ENCODE peak calls at places on chromosomes 6 and 20, in four cellular contexts. One of them, this sample, is unnamed.

GRCh38 chr6:6713660-6714446 is 125.3 kb downstream of the LY86 start:
- DNase-seq in breast epithelium: no peak
- DNase-seq in endothelial cell: no peak
- DNase-seq in GM12864: no peak
- DNase-seq in this sample: no peak

GRCh38 chr6:52416629-52417151 is 3.5 kb upstream of the EFHC1 start:
- DNase-seq in breast epithelium: no peak
- DNase-seq in endothelial cell: peak
- DNase-seq in GM12864: peak
- DNase-seq in this sample: peak

GRCh38 chr6:152330984-152331383 is 306.2 kb downstream of the SYNE1 start:
- DNase-seq in breast epithelium: no peak
- DNase-seq in endothelial cell: no peak
- DNase-seq in GM12864: no peak
- DNase-seq in this sample: no peak

GRCh38 chr6:147390909-147391536 is 117.5 kb upstream of the SAMD5 start:
- DNase-seq in breast epithelium: no peak
- DNase-seq in endothelial cell: peak
- DNase-seq in GM12864: no peak
- DNase-seq in this sample: no peak

GRCh38 chr20:44019638-44020335 is 105.1 kb downstream of the TOX2 start:
- DNase-seq in breast epithelium: no peak
- DNase-seq in endothelial cell: no peak
- DNase-seq in GM12864: no peak
- DNase-seq in this sample: no peak

GRCh38 chr6:145813285-145814034 is 1.1 kb downstream of the FBXO30 start:
- DNase-seq in breast epithelium: no peak
- DNase-seq in endothelial cell: no peak
- DNase-seq in GM12864: no peak
- DNase-seq in this sample: no peak

GRCh38 chr6:121748376-121748775 is 312.9 kb downstream of the GJA1 start:
- DNase-seq in breast epithelium: no peak
- DNase-seq in endothelial cell: no peak
- DNase-seq in GM12864: no peak
- DNase-seq in this sample: no peak

GRCh38 chr20:20566523-20566922 is 145.9 kb downstream of the RALGAPA2 start:
- DNase-seq in breast epithelium: no peak
- DNase-seq in endothelial cell: no peak
- DNase-seq in GM12864: no peak
- DNase-seq in this sample: no peak

GRCh38 chr6:112659912-112660311 is 312.8 kb downstream of the RFPL4B start:
- DNase-seq in breast epithelium: no peak
- DNase-seq in endothelial cell: no peak
- DNase-seq in GM12864: no peak
- DNase-seq in this sample: no peak

GRCh38 chr6:106223300-106223930 is 102.1 kb downstream of the ATG5 start:
- DNase-seq in breast epithelium: peak
- DNase-seq in endothelial cell: peak
- DNase-seq in GM12864: peak
- DNase-seq in this sample: peak

GRCh38 chr6:7848229-7848628 is 62.4 kb downstream of the TXNDC5 start:
- DNase-seq in breast epithelium: no peak
- DNase-seq in endothelial cell: no peak
- DNase-seq in GM12864: no peak
- DNase-seq in this sample: no peak

GRCh38 chr20:49149281-49150045 is 38.7 kb downstream of the STAU1 start:
- DNase-seq in breast epithelium: no peak
- DNase-seq in endothelial cell: no peak
- DNase-seq in GM12864: no peak
- DNase-seq in this sample: no peak

GRCh38 chr6:127102299-127102698 is 16.2 kb upstream of the RSPO3 start:
- DNase-seq in breast epithelium: no peak
- DNase-seq in endothelial cell: no peak
- DNase-seq in GM12864: no peak
- DNase-seq in this sample: no peak

GRCh38 chr6:17673543-17674254 is 33.0 kb downstream of the NUP153 start:
- DNase-seq in breast epithelium: no peak
- DNase-seq in endothelial cell: no peak
- DNase-seq in GM12864: peak
- DNase-seq in this sample: no peak

GRCh38 chr6:55046869-55047422 is 127.4 kb upstream of the HCRTR2 start:
- DNase-seq in breast epithelium: no peak
- DNase-seq in endothelial cell: no peak
- DNase-seq in GM12864: no peak
- DNase-seq in this sample: no peak

GRCh38 chr6:23663652-23664051 is 462.4 kb upstream of the NRSN1 start:
- DNase-seq in breast epithelium: no peak
- DNase-seq in endothelial cell: no peak
- DNase-seq in GM12864: no peak
- DNase-seq in this sample: no peak

GRCh38 chr6:5086294-5086890 is 1.3 kb downstream of the PPP1R3G start:
- DNase-seq in breast epithelium: no peak
- DNase-seq in endothelial cell: peak
- DNase-seq in GM12864: no peak
- DNase-seq in this sample: no peak

GRCh38 chr6:152170702-152171667 is 363.5 kb downstream of the ESR1 start:
- DNase-seq in breast epithelium: no peak
- DNase-seq in endothelial cell: no peak
- DNase-seq in GM12864: peak
- DNase-seq in this sample: peak

GRCh38 chr6:107716688-107717089 is 107.4 kb downstream of the SCML4 start:
- DNase-seq in breast epithelium: no peak
- DNase-seq in endothelial cell: no peak
- DNase-seq in GM12864: peak
- DNase-seq in this sample: peak

GRCh38 chr6:167703781-167704180 is 122.9 kb upstream of the AFDN start:
- DNase-seq in breast epithelium: no peak
- DNase-seq in endothelial cell: no peak
- DNase-seq in GM12864: no peak
- DNase-seq in this sample: no peak

GRCh38 chr20:34798871-34799270 is 26.6 kb downstream of the NCOA6 start:
- DNase-seq in breast epithelium: no peak
- DNase-seq in endothelial cell: no peak
- DNase-seq in GM12864: no peak
- DNase-seq in this sample: no peak

GRCh38 chr20:17653835-17654648 is 28.0 kb downstream of the RRBP1 start:
- DNase-seq in breast epithelium: no peak
- DNase-seq in endothelial cell: no peak
- DNase-seq in GM12864: no peak
- DNase-seq in this sample: no peak

DNA sequence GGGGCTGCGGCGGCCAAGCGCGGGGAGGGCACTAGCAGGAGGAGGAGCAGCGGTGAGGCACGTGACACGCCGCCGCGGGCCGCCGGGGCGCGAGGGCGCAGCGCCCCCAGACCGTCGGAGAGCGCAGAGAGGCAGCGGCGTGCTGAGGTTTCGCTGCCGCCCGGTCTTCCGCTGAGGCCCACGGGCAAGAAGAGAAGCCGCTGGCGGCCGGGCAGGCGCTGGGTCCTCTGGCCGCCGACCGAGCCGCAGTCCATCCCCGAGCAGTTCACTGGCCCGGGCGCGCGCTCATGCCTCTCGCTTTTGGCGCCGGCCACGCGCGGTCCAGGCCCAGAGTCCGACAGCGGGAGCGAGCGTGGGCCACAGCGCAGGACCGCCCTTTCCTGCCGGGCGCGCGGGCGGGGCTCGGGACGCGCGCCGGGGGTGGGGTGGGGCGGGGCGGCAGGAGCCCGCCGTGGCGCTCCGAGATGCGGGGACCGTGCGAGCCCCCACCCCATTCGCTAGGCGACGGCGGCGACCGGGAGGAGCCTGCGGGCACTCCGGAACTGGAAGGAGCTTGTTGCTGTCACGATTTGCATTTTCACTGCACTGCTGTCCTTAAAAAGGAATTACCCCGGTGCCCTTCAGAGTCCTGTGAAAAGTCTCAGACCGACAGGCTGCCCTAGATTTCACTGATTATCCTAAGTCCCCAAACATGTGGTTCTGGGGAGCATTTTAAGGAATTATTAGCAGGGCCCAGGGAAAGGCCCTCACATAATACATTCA is at the start of gene MCUR1:
- DNase-seq in breast epithelium: peak
- DNase-seq in endothelial cell: peak
- DNase-seq in GM12864: peak
- DNase-seq in this sample: peak
- TF ChIP-seq CTCF in breast epithelium: peak
- TF ChIP-seq CTCF in endothelial cell: no peak
- TF ChIP-seq CTCF in GM12864: peak
- TF ChIP-seq CTCF in this sample: no peak

GRCh38 chr6:12958052-12958706 is 241.6 kb downstream of the PHACTR1 start:
- DNase-seq in breast epithelium: no peak
- DNase-seq in endothelial cell: no peak
- DNase-seq in GM12864: no peak
- DNase-seq in this sample: no peak

GRCh38 chr6:12956991-12957320 is 240.4 kb downstream of the PHACTR1 start:
- DNase-seq in breast epithelium: no peak
- DNase-seq in endothelial cell: no peak
- DNase-seq in GM12864: no peak
- DNase-seq in this sample: no peak

GRCh38 chr6:12957321-12958051 is 240.9 kb downstream of the PHACTR1 start:
- DNase-seq in breast epithelium: no peak
- DNase-seq in endothelial cell: peak
- DNase-seq in GM12864: no peak
- DNase-seq in this sample: peak

GRCh38 chr6:12950879-12951814 is 234.6 kb downstream of the PHACTR1 start:
- DNase-seq in breast epithelium: no peak
- DNase-seq in endothelial cell: no peak
- DNase-seq in GM12864: no peak
- DNase-seq in this sample: no peak

DNA sequence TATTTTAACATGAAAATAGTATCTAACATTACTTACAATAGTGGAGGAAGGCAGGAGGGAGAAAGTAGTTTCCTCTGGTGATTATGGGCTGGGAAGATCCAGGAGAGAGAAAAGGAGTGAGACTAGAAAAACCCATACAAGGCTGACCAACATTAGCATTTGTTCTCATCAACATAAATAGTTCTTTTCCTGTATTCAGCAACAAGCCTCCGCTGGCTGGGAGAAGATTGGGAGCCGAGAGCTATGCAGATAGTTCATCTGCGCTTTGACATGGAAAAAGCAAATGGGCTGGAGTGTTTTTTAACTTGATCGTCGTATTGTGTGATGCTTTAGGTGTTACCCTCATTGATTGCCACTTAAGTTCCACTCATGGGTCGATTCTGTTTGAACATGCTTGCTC is 239.4 kb downstream of the PHACTR1 start:
- DNase-seq in breast epithelium: no peak
- DNase-seq in endothelial cell: no peak
- DNase-seq in GM12864: no peak
- DNase-seq in this sample: no peak
- TF ChIP-seq CTCF in breast epithelium: no peak
- TF ChIP-seq CTCF in endothelial cell: no peak
- TF ChIP-seq CTCF in GM12864: no peak
- TF ChIP-seq CTCF in this sample: no peak

GRCh38 chr6:71187136-71187535 is 101.5 kb upstream of the OGFRL1 start:
- DNase-seq in breast epithelium: no peak
- DNase-seq in endothelial cell: no peak
- DNase-seq in GM12864: no peak
- DNase-seq in this sample: no peak

GRCh38 chr6:71194730-71195129 is 93.9 kb upstream of the OGFRL1 start:
- DNase-seq in breast epithelium: no peak
- DNase-seq in endothelial cell: no peak
- DNase-seq in GM12864: no peak
- DNase-seq in this sample: no peak

GRCh38 chr6:71190809-71191208 is 97.8 kb upstream of the OGFRL1 start:
- DNase-seq in breast epithelium: no peak
- DNase-seq in endothelial cell: no peak
- DNase-seq in GM12864: no peak
- DNase-seq in this sample: no peak
- TF ChIP-seq CTCF in breast epithelium: peak
- TF ChIP-seq CTCF in endothelial cell: peak
- TF ChIP-seq CTCF in GM12864: peak
- TF ChIP-seq CTCF in this sample: no peak

DNA sequence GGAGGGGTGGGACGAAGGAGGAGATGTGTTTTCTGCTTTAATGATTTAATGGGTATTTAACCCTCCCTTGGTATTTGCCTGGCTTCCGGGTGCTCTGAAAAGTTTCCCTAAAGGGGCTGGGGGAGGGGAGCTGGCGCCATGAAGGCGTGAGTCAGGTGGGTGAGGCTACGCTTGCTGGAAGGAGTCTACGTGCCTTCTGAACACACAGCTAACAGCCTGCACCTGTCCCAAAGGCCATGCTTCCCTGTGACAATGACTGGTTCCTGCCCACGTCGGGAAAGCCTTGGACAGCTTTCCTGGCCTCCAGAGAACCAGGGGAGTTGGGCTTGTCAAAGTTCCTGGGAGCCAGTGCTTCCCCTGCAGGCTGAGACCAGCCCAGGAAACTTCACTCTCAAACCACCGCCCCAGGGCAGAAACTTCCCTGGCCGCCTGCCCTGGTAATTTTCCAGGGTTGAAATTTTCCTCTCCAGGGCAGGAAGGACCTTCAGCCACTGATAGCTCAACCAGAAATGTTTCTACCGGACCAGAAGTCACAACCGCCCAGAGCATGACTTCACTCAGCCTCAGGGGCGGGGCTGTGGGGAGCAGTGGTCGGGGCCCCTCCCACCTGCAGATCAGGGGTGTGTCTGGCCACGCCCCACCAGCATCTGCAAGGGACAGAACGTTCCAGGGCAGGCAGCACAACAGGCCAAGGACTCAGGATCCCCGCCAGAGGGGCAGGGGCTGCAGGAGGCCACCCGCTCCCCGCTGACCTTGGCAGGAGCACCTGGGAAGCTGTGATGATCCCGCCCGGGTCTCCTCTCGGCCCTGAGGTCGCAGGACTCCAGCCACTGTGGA is 18.6 kb upstream of the SLCO4A1 start:
- DNase-seq in breast epithelium: peak
- DNase-seq in endothelial cell: peak
- DNase-seq in GM12864: peak
- DNase-seq in this sample: peak
- TF ChIP-seq CTCF in breast epithelium: no peak
- TF ChIP-seq CTCF in endothelial cell: no peak
- TF ChIP-seq CTCF in GM12864: no peak
- TF ChIP-seq CTCF in this sample: no peak

This sample was measured in GM20000.